ENCODE peak calls at places on chromosomes 2 and 18, in seven cellular contexts. One of them, this sample, is unnamed.

GRCh38 chr2:128235581-128235980 is 83.1 kb downstream of the HS6ST1 start:
- DNase-seq in left lung: no peak
- DNase-seq in A549: no peak
- DNase-seq in coronary artery: no peak
- DNase-seq in lower lobe of right lung: no peak
- DNase-seq in mesothelial cell of epicardium: no peak
- DNase-seq in stomach: no peak
- DNase-seq in this sample: no peak

GRCh38 chr2:191265311-191266170 is 20.3 kb downstream of the MYO1B start:
- DNase-seq in left lung: no peak
- DNase-seq in A549: no peak
- DNase-seq in stomach: no peak
- DNase-seq in lower lobe of right lung: no peak
- DNase-seq in mesothelial cell of epicardium: no peak
- DNase-seq in coronary artery: no peak
- DNase-seq in this sample: peak; percentile 80

GRCh38 chr2:203453858-203454451 is 81.1 kb downstream of the RAPH1 start:
- DNase-seq in coronary artery: no peak
- DNase-seq in A549: peak; percentile 64
- DNase-seq in stomach: no peak
- DNase-seq in lower lobe of right lung: no peak
- DNase-seq in left lung: no peak
- DNase-seq in mesothelial cell of epicardium: no peak
- DNase-seq in this sample: peak; percentile 82

GRCh38 chr2:221485500-221485870 is 86.6 kb downstream of the EPHA4 start:
- DNase-seq in left lung: no peak
- DNase-seq in mesothelial cell of epicardium: no peak
- DNase-seq in stomach: no peak
- DNase-seq in lower lobe of right lung: no peak
- DNase-seq in A549: no peak
- DNase-seq in coronary artery: no peak
- DNase-seq in this sample: peak; percentile 52

GRCh38 chr2:134174711-134175110 is 79.2 kb upstream of the MGAT5 start:
- DNase-seq in coronary artery: no peak
- DNase-seq in mesothelial cell of epicardium: no peak
- DNase-seq in A549: no peak
- DNase-seq in lower lobe of right lung: no peak
- DNase-seq in left lung: no peak
- DNase-seq in stomach: no peak
- DNase-seq in this sample: no peak

GRCh38 chr2:218074031-218074430 is 5.0 kb downstream of the RUFY4 start:
- DNase-seq in left lung: peak; percentile 80
- DNase-seq in A549: peak; percentile 26
- DNase-seq in stomach: peak; percentile 47
- DNase-seq in coronary artery: no peak
- DNase-seq in mesothelial cell of epicardium: no peak
- DNase-seq in lower lobe of right lung: peak; percentile 69
- DNase-seq in this sample: no peak

GRCh38 chr2:187865025-187865424 is 310.8 kb upstream of the TFPI start:
- DNase-seq in mesothelial cell of epicardium: no peak
- DNase-seq in coronary artery: no peak
- DNase-seq in left lung: no peak
- DNase-seq in stomach: no peak
- DNase-seq in A549: peak; percentile 18
- DNase-seq in lower lobe of right lung: no peak
- DNase-seq in this sample: no peak

GRCh38 chr2:86290596-86291327 is 46.7 kb downstream of the REEP1 start:
- DNase-seq in left lung: no peak
- DNase-seq in stomach: no peak
- DNase-seq in lower lobe of right lung: no peak
- DNase-seq in mesothelial cell of epicardium: no peak
- DNase-seq in coronary artery: no peak
- DNase-seq in A549: peak; percentile 14
- DNase-seq in this sample: no peak

GRCh38 chr2:181878448-181878847 is 13.1 kb upstream of the ITPRID2 start:
- DNase-seq in mesothelial cell of epicardium: no peak
- DNase-seq in coronary artery: no peak
- DNase-seq in lower lobe of right lung: no peak
- DNase-seq in A549: no peak
- DNase-seq in stomach: no peak
- DNase-seq in left lung: no peak
- DNase-seq in this sample: no peak

GRCh38 chr2:240957656-240958365 is 40.6 kb upstream of the SNED1 start:
- DNase-seq in coronary artery: peak; percentile 59
- DNase-seq in A549: no peak
- DNase-seq in mesothelial cell of epicardium: peak; percentile 43
- DNase-seq in lower lobe of right lung: no peak
- DNase-seq in stomach: peak; percentile 21
- DNase-seq in left lung: peak; percentile 56
- DNase-seq in this sample: peak; percentile 59

GRCh38 chr2:175597286-175597685 is 404.8 kb downstream of the LNPK start:
- DNase-seq in A549: no peak
- DNase-seq in mesothelial cell of epicardium: no peak
- DNase-seq in left lung: no peak
- DNase-seq in coronary artery: no peak
- DNase-seq in lower lobe of right lung: no peak
- DNase-seq in stomach: no peak
- DNase-seq in this sample: peak; percentile 14

GRCh38 chr2:172972005-172972619 is 103.5 kb upstream of the MAP3K20 start:
- DNase-seq in A549: peak; percentile 52
- DNase-seq in lower lobe of right lung: peak; percentile 56
- DNase-seq in coronary artery: no peak
- DNase-seq in mesothelial cell of epicardium: no peak
- DNase-seq in stomach: peak; percentile 57
- DNase-seq in left lung: no peak
- DNase-seq in this sample: peak; percentile 67

GRCh38 chr2:241777167-241777685 is 604 bp downstream of the GAL3ST2 start:
- DNase-seq in coronary artery: no peak
- DNase-seq in A549: no peak
- DNase-seq in stomach: no peak
- DNase-seq in left lung: peak; percentile 63
- DNase-seq in mesothelial cell of epicardium: no peak
- DNase-seq in lower lobe of right lung: no peak
- DNase-seq in this sample: no peak

GRCh38 chr18:8595445-8595844 is 13.8 kb upstream of the RAB12 start:
- DNase-seq in lower lobe of right lung: no peak
- DNase-seq in left lung: no peak
- DNase-seq in coronary artery: no peak
- DNase-seq in stomach: no peak
- DNase-seq in A549: no peak
- DNase-seq in mesothelial cell of epicardium: no peak
- DNase-seq in this sample: no peak

GRCh38 chr18:3415110-3415509 is 34.9 kb upstream of the TGIF1 start:
- DNase-seq in mesothelial cell of epicardium: no peak
- DNase-seq in coronary artery: no peak
- DNase-seq in A549: no peak
- DNase-seq in left lung: no peak
- DNase-seq in stomach: no peak
- DNase-seq in lower lobe of right lung: no peak
- DNase-seq in this sample: no peak

GRCh38 chr2:3207091-3207491 is 170.5 kb downstream of the EIPR1 start:
- DNase-seq in stomach: no peak
- DNase-seq in mesothelial cell of epicardium: no peak
- DNase-seq in A549: no peak
- DNase-seq in left lung: no peak
- DNase-seq in coronary artery: no peak
- DNase-seq in lower lobe of right lung: no peak
- DNase-seq in this sample: no peak

GRCh38 chr18:59866551-59866950 is 33.2 kb upstream of the PMAIP1 start:
- DNase-seq in mesothelial cell of epicardium: no peak
- DNase-seq in stomach: no peak
- DNase-seq in coronary artery: no peak
- DNase-seq in lower lobe of right lung: no peak
- DNase-seq in A549: no peak
- DNase-seq in left lung: no peak
- DNase-seq in this sample: no peak

GRCh38 chr18:10938241-10938640 is 211.1 kb downstream of the PIEZO2 start:
- DNase-seq in A549: no peak
- DNase-seq in mesothelial cell of epicardium: no peak
- DNase-seq in lower lobe of right lung: no peak
- DNase-seq in left lung: no peak
- DNase-seq in coronary artery: no peak
- DNase-seq in stomach: no peak
- DNase-seq in this sample: no peak

GRCh38 chr2:86480105-86480504 is 38.9 kb downstream of the KDM3A start:
- DNase-seq in coronary artery: no peak
- DNase-seq in A549: no peak
- DNase-seq in left lung: no peak
- DNase-seq in mesothelial cell of epicardium: no peak
- DNase-seq in lower lobe of right lung: peak; percentile 46
- DNase-seq in stomach: peak; percentile 57
- DNase-seq in this sample: no peak

DNA sequence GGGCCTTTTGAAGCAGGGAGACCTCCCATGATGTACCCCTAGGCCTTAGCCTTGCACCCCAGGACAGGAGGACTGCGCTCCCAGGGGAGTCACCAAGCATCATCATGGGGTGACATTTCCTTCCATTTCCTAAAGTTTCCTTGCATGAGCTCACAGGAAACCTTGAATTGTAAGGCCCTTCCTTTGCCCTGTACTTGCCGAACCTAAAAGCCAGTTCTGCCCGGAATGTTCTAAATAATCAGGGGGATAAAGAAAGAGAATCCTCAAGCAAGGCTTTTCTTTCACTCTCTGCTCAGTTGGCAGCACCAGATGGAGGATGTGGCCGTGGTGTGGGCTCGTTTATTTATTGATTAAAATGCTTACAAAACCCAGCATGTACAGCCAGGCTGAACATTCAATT is 170.5 kb downstream of the SH3RF3 start:
- DNase-seq in mesothelial cell of epicardium: no peak
- DNase-seq in lower lobe of right lung: no peak
- DNase-seq in stomach: no peak
- DNase-seq in A549: no peak
- DNase-seq in left lung: no peak
- DNase-seq in coronary artery: no peak
- DNase-seq in this sample: no peak
- TF ChIP-seq CTCF in mesothelial cell of epicardium: no peak
- TF ChIP-seq CTCF in lower lobe of right lung: no peak
- TF ChIP-seq CTCF in stomach: no peak
- TF ChIP-seq CTCF in A549: no peak
- TF ChIP-seq CTCF in left lung: no peak
- TF ChIP-seq CTCF in coronary artery: no peak
- TF ChIP-seq CTCF in this sample: no peak

DNA sequence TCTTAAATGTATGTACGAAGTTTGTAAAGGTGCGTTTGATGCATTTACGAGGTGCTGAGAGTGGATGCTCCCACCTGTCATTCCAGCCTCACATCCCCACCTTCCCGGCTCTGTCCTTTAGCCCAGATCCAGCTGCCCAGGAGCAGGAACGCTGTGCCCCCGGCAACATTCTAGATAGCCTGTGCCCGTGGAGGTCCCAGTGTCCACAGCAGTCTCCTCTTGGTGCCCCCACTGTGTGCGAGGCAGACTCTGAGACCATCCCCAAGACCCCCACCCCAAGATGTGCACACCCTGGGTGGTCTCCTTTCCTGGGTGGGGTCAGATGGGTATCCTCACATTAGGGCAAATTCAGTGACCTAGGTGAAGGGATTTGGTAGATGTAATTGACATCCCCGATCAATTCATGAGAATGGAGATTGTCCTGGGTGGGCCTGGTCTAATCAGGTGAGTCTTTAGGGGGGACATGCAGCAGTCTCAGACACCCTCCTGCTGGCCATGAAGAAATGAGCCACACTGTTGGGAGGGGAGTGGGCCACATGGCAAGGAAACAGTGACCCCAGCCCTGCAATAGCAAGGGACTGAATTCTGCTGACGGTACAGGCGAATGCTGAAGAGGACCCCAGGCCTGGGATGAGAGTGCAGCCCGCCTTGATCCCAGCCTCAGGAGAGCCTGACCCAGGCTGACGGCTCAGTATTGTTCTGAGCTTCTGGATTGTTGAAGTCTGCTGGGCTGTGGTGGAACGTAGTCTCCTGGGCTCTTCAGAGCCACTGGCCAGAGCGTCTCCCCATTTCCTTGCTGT is 203.3 kb downstream of the FAM210A start:
- DNase-seq in A549: no peak
- DNase-seq in coronary artery: no peak
- DNase-seq in mesothelial cell of epicardium: no peak
- DNase-seq in stomach: no peak
- DNase-seq in lower lobe of right lung: no peak
- DNase-seq in left lung: no peak
- DNase-seq in this sample: no peak
- TF ChIP-seq CTCF in A549: no peak
- TF ChIP-seq CTCF in coronary artery: no peak
- TF ChIP-seq CTCF in mesothelial cell of epicardium: no peak
- TF ChIP-seq CTCF in stomach: no peak
- TF ChIP-seq CTCF in lower lobe of right lung: no peak
- TF ChIP-seq CTCF in left lung: no peak
- TF ChIP-seq CTCF in this sample: no peak

GRCh38 chr18:27394687-27395086 is 209.6 kb upstream of the CHST9 start:
- DNase-seq in lower lobe of right lung: no peak
- DNase-seq in left lung: no peak
- DNase-seq in A549: no peak
- DNase-seq in coronary artery: no peak
- DNase-seq in mesothelial cell of epicardium: no peak
- DNase-seq in stomach: no peak
- DNase-seq in this sample: no peak

GRCh38 chr18:27404855-27405254 is 219.7 kb upstream of the CHST9 start:
- DNase-seq in mesothelial cell of epicardium: no peak
- DNase-seq in A549: no peak
- DNase-seq in stomach: no peak
- DNase-seq in left lung: no peak
- DNase-seq in coronary artery: no peak
- DNase-seq in lower lobe of right lung: no peak
- DNase-seq in this sample: no peak

GRCh38 chr18:27400001-27400400 is 214.9 kb upstream of the CHST9 start:
- DNase-seq in A549: no peak
- DNase-seq in stomach: no peak
- DNase-seq in lower lobe of right lung: no peak
- DNase-seq in mesothelial cell of epicardium: no peak
- DNase-seq in left lung: peak; percentile 39
- DNase-seq in coronary artery: no peak
- DNase-seq in this sample: no peak
- TF ChIP-seq CTCF in A549: no peak
- TF ChIP-seq CTCF in stomach: no peak
- TF ChIP-seq CTCF in lower lobe of right lung: no peak
- TF ChIP-seq CTCF in mesothelial cell of epicardium: no peak
- TF ChIP-seq CTCF in left lung: no peak
- TF ChIP-seq CTCF in coronary artery: no peak
- TF ChIP-seq CTCF in this sample: no peak

GRCh38 chr2:169221745-169222369 is 140.5 kb downstream of the LRP2 start:
- DNase-seq in left lung: no peak
- DNase-seq in coronary artery: no peak
- DNase-seq in lower lobe of right lung: no peak
- DNase-seq in mesothelial cell of epicardium: no peak
- DNase-seq in stomach: no peak
- DNase-seq in A549: peak; percentile 21
- DNase-seq in this sample: no peak
- TF ChIP-seq CTCF in left lung: no peak
- TF ChIP-seq CTCF in coronary artery: peak; percentile 11
- TF ChIP-seq CTCF in lower lobe of right lung: no peak
- TF ChIP-seq CTCF in mesothelial cell of epicardium: peak; percentile 40
- TF ChIP-seq CTCF in stomach: no peak
- TF ChIP-seq CTCF in A549: peak; percentile 61
- TF ChIP-seq CTCF in this sample: no peak

GRCh38 chr2:55050133-55050994 is at the start of gene RTN4:
- DNase-seq in lower lobe of right lung: peak; percentile 98
- DNase-seq in left lung: peak; percentile 99
- DNase-seq in coronary artery: peak; percentile 100
- DNase-seq in stomach: peak; percentile 97
- DNase-seq in A549: peak; percentile 100
- DNase-seq in mesothelial cell of epicardium: peak; percentile 96
- DNase-seq in this sample: peak; percentile 100
- TF ChIP-seq CTCF in lower lobe of right lung: no peak
- TF ChIP-seq CTCF in left lung: no peak
- TF ChIP-seq CTCF in coronary artery: no peak
- TF ChIP-seq CTCF in stomach: peak; percentile 11
- TF ChIP-seq CTCF in A549: no peak
- TF ChIP-seq CTCF in mesothelial cell of epicardium: no peak
- TF ChIP-seq CTCF in this sample: no peak

This sample was measured in foreskin fibroblast.